ENCODE peak calls at places on chromosome 5, in ten cellular contexts. K is lung; R is SHP77 treated with DMSO at 0.1 percent for 48 hours; F is tibial artery; O is G401; X is foreskin fibroblast; J is HCEC 1CT; U is MCF 10A; W is stimulated activated CD8-positive, alpha-beta memory T cell treated with anti-CD3 and anti-CD28 coated beads, Interleukin-4, amount 100 ng/mL, for 48 hours; E is GM03348. M is an unnamed sample.

GRCh38 chr5:178766936-178767912 is 36.8 kb upstream of the ZNF354A start:
- DNase-seq in K (no peak), R (no peak), F (no peak), O (no peak), X (no peak), J (no peak), U (no peak), W (no peak), E (no peak), M (no peak)

GRCh38 chr5:180598797-180599589 is 7.7 kb upstream of the SCGB3A1 start:
- DNase-seq in K (no peak), R (no peak), F (peak), O (no peak), X (no peak), J (no peak), U (no peak), W (no peak), E (peak), M (no peak)

GRCh38 chr5:77168187-77168883 is 42.1 kb upstream of the PDE8B start:
- DNase-seq in K (no peak), R (peak), F (peak), O (peak), X (peak), J (no peak), U (peak), W (no peak), E (peak), M (no peak)

GRCh38 chr5:80249876-80250275 is 6.0 kb downstream of the SERINC5 start:
- DNase-seq in K (no peak), R (no peak), F (no peak), O (no peak), X (no peak), J (no peak), U (no peak), W (no peak), E (no peak), M (no peak)

GRCh38 chr5:82597437-82597836 is 319.3 kb upstream of the RPS23 start:
- DNase-seq in K (no peak), R (no peak), F (no peak), O (no peak), X (no peak), J (no peak), U (no peak), W (no peak), E (no peak), M (no peak)

GRCh38 chr5:66498791-66499207 is 97.4 kb upstream of the MAST4 start:
- DNase-seq in K (no peak), R (peak), F (no peak), O (no peak), X (no peak), J (peak), U (peak), W (no peak), E (peak), M (peak)

GRCh38 chr5:139458580-139459407 is 3.7 kb downstream of the ECSCR start:
- DNase-seq in K (no peak), R (no peak), F (no peak), O (no peak), X (peak), J (peak), U (peak), W (peak), E (peak), M (peak)

GRCh38 chr5:92568522-92568921 is 1012.5 kb downstream of the NR2F1-AS1 start:
- DNase-seq in K (no peak), R (no peak), F (no peak), O (no peak), X (no peak), J (no peak), U (no peak), W (no peak), E (no peak), M (no peak)

GRCh38 chr5:168578506-168579205 is 512 bp downstream of the PANK3 start:
- DNase-seq in K (no peak), R (no peak), F (no peak), O (peak), X (no peak), J (peak), U (peak), W (peak), E (no peak), M (no peak)

GRCh38 chr5:6656680-6657079 is 23.4 kb downstream of the SRD5A1 start:
- DNase-seq in K (no peak), R (no peak), F (no peak), O (no peak), X (no peak), J (no peak), U (no peak), W (no peak), E (no peak), M (no peak)

GRCh38 chr5:181255836-181256578 is 4.9 kb downstream of the TRIM52 start:
- DNase-seq in K (no peak), R (no peak), F (no peak), O (no peak), X (no peak), J (no peak), U (no peak), W (peak), E (no peak), M (no peak)

M was measured in mammary epithelial cell.